ENCODE peak calls at places on chromosomes 12 and 14, in nine cellular contexts. M, P, C, N, A, S, R, K and Z are unnamed samples.

GRCh38 chr12:128754275-128754674 is 69.5 kb downstream of the SLC15A4 start:
- DNase-seq in A (no peak), M (no peak), K (no peak), P (no peak), R (no peak), C (no peak), N (no peak), S (no peak), Z (no peak)

GRCh38 chr12:107126688-107127481 is 33.5 kb upstream of the CRY1 start:
- DNase-seq in P (no peak), C (no peak), M (no peak), S (no peak), R (no peak), N (no peak), K (no peak), A (peak; percentile 4), Z (no peak)

GRCh38 chr14:65164068-65164824 is 61.9 kb upstream of the MAX start:
- DNase-seq in R (no peak), N (peak; percentile 32), K (no peak), S (no peak), M (peak; percentile 64), P (no peak), C (peak; percentile 47), A (peak; percentile 51), Z (no peak)

GRCh38 chr12:65609359-65609771 is 214.9 kb upstream of the HMGA2 start:
- DNase-seq in R (no peak), K (no peak), N (no peak), A (peak; percentile 48), P (no peak), S (no peak), C (no peak), M (no peak), Z (no peak)

GRCh38 chr14:91919814-91920213 is 27.7 kb downstream of the FBLN5 start:
- DNase-seq in M (no peak), A (no peak), R (peak; percentile 82), K (no peak), C (peak; percentile 54), N (no peak), S (peak; percentile 52), P (no peak), Z (peak; percentile 55)

GRCh38 chr12:20436367-20436766 is 68.0 kb downstream of the PDE3A start:
- DNase-seq in K (no peak), R (no peak), A (no peak), S (no peak), M (no peak), C (no peak), N (no peak), P (no peak), Z (no peak)

GRCh38 chr12:85424581-85425348 is 144.7 kb downstream of the ALX1 start:
- DNase-seq in R (no peak), K (no peak), N (no peak), S (no peak), P (peak; percentile 15), A (peak; percentile 21), C (peak; percentile 35), M (no peak), Z (no peak)

GRCh38 chr12:121843236-121843982 is 15.2 kb downstream of the HPD start:
- DNase-seq in C (no peak), P (no peak), K (no peak), S (no peak), M (no peak), N (no peak), A (no peak), R (no peak), Z (no peak)

GRCh38 chr14:31543969-31544799 is 17.0 kb upstream of the NUBPL start:
- DNase-seq in N (no peak), A (peak; percentile 4), K (no peak), R (no peak), M (no peak), P (no peak), S (no peak), C (no peak), Z (no peak)

GRCh38 chr12:27083861-27084271 is 1.5 kb upstream of the C12orf71 start:
- DNase-seq in K (no peak), A (no peak), R (no peak), C (no peak), N (no peak), M (no peak), S (no peak), P (no peak), Z (no peak)
- H3K27ac ChIP-seq in K (no peak overlapping the region), A (no peak overlapping the region), R (no peak overlapping the region), C (no peak overlapping the region), N (no peak overlapping the region), M (no peak overlapping the region), S (no peak overlapping the region), P (no peak overlapping the region), Z (no peak overlapping the region)

GRCh38 chr12:6198556-6198955 is 1.6 kb upstream of the CD9 start:
- DNase-seq in R (no peak), K (no peak), C (no peak), S (no peak), A (no peak), M (no peak), P (no peak), N (no peak), Z (no peak)

GRCh38 chr12:6201199-6201608 is 1.0 kb downstream of the CD9 start:
- DNase-seq in C (no peak), S (peak; percentile 43), P (no peak), A (no peak), R (peak; percentile 80), M (peak; percentile 68), K (no peak), N (peak; percentile 74), Z (peak; percentile 72)

GRCh38 chr12:6200266-6201198 is at the start of gene CD9:
- DNase-seq in N (peak; percentile 85), C (no peak), P (no peak), K (peak; percentile 45), A (peak; percentile 46), M (peak; percentile 76), S (peak; percentile 75), R (peak; percentile 92), Z (peak; percentile 71)

GRCh38 chr12:6199211-6199530 is 1.0 kb upstream of the CD9 start:
- DNase-seq in A (no peak), M (no peak), R (no peak), S (no peak), P (no peak), K (no peak), C (no peak), N (no peak), Z (no peak)

DNA sequence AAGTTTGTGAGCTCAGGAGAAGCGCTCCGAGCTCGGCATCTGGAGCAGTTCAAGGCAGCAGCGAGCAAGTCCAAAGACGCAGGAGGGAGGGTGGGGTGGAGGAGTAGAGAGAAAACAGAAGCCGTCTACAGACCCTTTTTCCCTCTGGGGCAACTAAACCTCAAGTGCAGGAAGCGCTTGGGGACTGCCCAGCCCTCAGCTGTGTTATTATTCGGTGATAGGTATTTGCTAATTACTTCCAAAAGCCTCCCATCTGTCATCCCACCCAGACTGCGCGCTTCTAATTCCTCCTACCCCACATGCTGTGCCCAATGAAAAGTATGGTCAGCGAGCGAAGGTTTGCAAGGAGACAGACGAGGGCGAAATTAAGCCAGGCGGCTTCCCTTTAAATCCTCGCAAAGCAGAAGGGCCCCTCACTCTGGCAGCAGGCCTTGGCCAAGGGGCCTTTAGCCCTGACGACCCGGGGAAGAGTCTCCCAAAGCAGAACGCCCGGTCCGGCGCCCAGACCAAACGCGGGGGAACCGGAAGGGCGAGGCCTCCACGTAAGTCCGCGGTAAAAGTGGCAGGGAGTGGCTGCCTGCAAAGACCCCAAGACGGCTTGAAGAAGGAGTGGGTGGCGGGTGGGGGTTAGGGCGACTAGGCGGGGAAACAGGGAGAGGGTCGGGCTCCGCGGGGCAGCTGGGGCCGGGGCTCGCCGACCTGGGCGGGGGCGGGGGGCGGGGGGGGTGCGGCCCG is 502 bp upstream of the CD9 start:
- DNase-seq in A (no peak), N (peak; percentile 64), S (peak; percentile 59), M (no peak), R (peak; percentile 87), C (no peak), P (no peak), K (peak; percentile 32), Z (peak; percentile 62)
- TF ChIP-seq POLR2A in A (no peak), N (peak; percentile 22), S (no peak), M (no peak), R (no peak), C (peak; percentile 12), P (no peak), K (no peak), Z (no peak)

GRCh38 chr14:90548455-90548854 is 151.6 kb downstream of the CALM1 start:
- DNase-seq in C (no peak), K (no peak), M (no peak), R (no peak), S (no peak), A (no peak), N (no peak), P (no peak), Z (no peak)
- H3K27ac ChIP-seq in C (no peak overlapping the region), K (no peak overlapping the region), M (no peak overlapping the region), R (peak overlapping the region; percentile 89), S (no peak overlapping the region), A (no peak overlapping the region), N (no peak overlapping the region), P (no peak overlapping the region), Z (no peak overlapping the region)

GRCh38 chr12:124722871-124723270 is 140.8 kb downstream of the SCARB1 start:
- DNase-seq in M (no peak), R (no peak), S (no peak), A (no peak), C (no peak), N (no peak), P (no peak), K (no peak), Z (no peak)

GRCh38 chr12:124721501-124722154 is 142.0 kb downstream of the SCARB1 start:
- DNase-seq in C (no peak), P (no peak), A (no peak), S (peak; percentile 22), M (no peak), N (no peak), K (no peak), R (no peak), Z (no peak)

GRCh38 chr12:124718458-124718857 is 145.2 kb downstream of the SCARB1 start:
- DNase-seq in M (no peak), K (no peak), C (no peak), P (no peak), N (no peak), R (no peak), S (no peak), A (no peak), Z (no peak)

GRCh38 chr12:124720019-124720686 is 143.5 kb downstream of the SCARB1 start:
- DNase-seq in S (peak; percentile 35), K (no peak), M (peak; percentile 41), P (no peak), A (no peak), R (no peak), N (no peak), C (no peak), Z (peak; percentile 72)

DNA sequence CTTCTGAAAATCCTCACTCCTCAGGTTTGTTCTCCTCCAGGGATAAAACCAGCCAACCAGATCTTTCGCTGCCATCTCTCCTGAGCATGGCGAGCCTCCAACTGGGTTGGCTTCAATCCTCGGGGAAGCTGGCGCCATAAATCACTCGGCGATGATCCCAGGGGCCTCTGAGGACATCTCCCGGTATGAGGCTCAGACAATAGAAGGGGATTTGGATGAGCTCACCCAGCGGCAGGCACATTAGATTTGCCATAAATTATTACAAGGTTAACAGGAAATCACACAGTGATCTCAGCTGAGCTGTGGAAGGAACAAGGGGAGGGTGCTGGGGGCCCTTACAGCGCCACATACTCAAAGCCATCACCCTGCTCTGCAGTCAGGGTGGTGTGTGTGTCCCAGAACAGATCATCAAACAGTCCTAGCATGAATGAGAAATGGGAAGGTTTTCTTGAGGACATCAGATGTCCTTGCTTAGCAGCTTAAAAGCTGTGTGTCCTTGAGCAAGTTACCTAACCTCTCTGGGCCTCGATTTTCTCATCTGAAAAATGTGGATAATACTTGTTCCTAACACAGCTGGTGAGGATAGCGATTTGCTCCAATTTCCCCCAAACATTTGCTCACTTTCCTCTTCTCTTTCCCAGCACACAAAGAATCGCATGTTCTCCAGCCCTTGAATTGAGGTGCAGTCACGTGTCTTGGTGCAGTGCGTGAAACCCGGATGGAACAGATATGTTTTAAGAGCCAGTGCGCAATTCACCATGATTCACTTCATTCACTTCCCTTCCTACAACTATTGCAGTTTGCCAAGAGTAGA is 142.8 kb downstream of the SCARB1 start:
- DNase-seq in C (no peak), P (no peak), N (peak; percentile 93), R (peak; percentile 88), M (no peak), S (peak; percentile 47), K (no peak), A (no peak), Z (peak; percentile 77)
- TF ChIP-seq POLR2A in C (no peak), P (no peak), N (no peak), R (no peak), M (no peak), S (no peak), K (no peak), A (no peak), Z (no peak)